ENCODE peak calls at places on chromosome 3, in six cellular contexts. N is germinal center; S is CD8-positive, alpha-beta memory T cell; F is GM20000; P is stimulated activated CD8-positive, alpha-beta memory T cell treated with anti-CD3 and anti-CD28 coated beads, Interleukin-7, amount 100 ng/mL, for 24 hours; Y is smooth muscle cell of the brain vasculature. J is an unnamed sample.

GRCh38 chr3:191246628-191247027 is 47.6 kb downstream of the OSTN start:
- DNase-seq in Y (no peak), P (no peak), F (no peak), N (no peak), S (no peak), J (no peak)

GRCh38 chr3:99376926-99377325 is 261.5 kb upstream of the COL8A1 start:
- DNase-seq in P (no peak), Y (no peak), S (no peak), N (no peak), F (no peak), J (no peak)

GRCh38 chr3:128242818-128243601 is 89.7 kb downstream of the EEFSEC start:
- DNase-seq in P (no peak), Y (no peak), N (no peak), F (no peak), S (no peak), J (no peak)

GRCh38 chr3:127802620-127803019 is 19.7 kb downstream of the MGLL start:
- DNase-seq in P (no peak), F (no peak), S (no peak), N (no peak), Y (no peak), J (no peak)

GRCh38 chr3:98600412-98601095 is 7.1 kb upstream of the CPOX start:
- DNase-seq in N (no peak), F (no peak), Y (no peak), S (no peak), P (no peak), J (no peak)

GRCh38 chr3:155149494-155149893 is 69.4 kb downstream of the MME start:
- DNase-seq in F (no peak), N (no peak), Y (no peak), P (no peak), S (no peak), J (no peak)

GRCh38 chr3:141412936-141413354 is 44.6 kb downstream of the ZBTB38 start:
- DNase-seq in P (no peak), S (no peak), Y (no peak), F (no peak), N (no peak), J (peak)

GRCh38 chr3:50321146-50321843 is 1.2 kb downstream of the HYAL2 start:
- DNase-seq in F (peak), S (peak), P (peak), Y (peak), N (peak), J (peak)

GRCh38 chr3:102745881-102746280 is 311.1 kb downstream of the ZPLD1 start:
- DNase-seq in P (no peak), Y (no peak), N (no peak), F (no peak), S (no peak), J (no peak)

GRCh38 chr3:119295816-119296484 is 1.8 kb downstream of the ARHGAP31 start:
- DNase-seq in S (no peak), N (peak), P (no peak), Y (no peak), F (peak), J (no peak)

GRCh38 chr3:41893977-41894376 is 67.9 kb downstream of the ULK4 start:
- DNase-seq in S (no peak), Y (peak), F (peak), N (peak), P (no peak), J (no peak)

GRCh38 chr3:197353867-197354180 is 55.4 kb upstream of the DLG1 start:
- DNase-seq in Y (no peak), S (no peak), F (no peak), P (no peak), N (no peak), J (no peak)

GRCh38 chr3:30347679-30348216 is 258.7 kb upstream of the TGFBR2 start:
- DNase-seq in Y (no peak), F (no peak), N (no peak), P (no peak), S (no peak), J (no peak)

GRCh38 chr3:185724761-185725160 is 100.1 kb downstream of the IGF2BP2 start:
- DNase-seq in P (no peak), N (no peak), S (no peak), F (no peak), Y (peak), J (no peak)

GRCh38 chr3:46105313-46105919 is 78.1 kb upstream of the XCR1 start:
- DNase-seq in S (no peak), Y (no peak), N (no peak), P (no peak), F (no peak), J (no peak)

GRCh38 chr3:133956333-133956732 is 60.7 kb upstream of the RAB6B start:
- DNase-seq in S (no peak), F (no peak), Y (no peak), N (no peak), P (no peak), J (no peak)

GRCh38 chr3:63523100-63523499 is 129.4 kb upstream of the SNTN start:
- DNase-seq in S (no peak), P (no peak), F (no peak), Y (no peak), N (no peak), J (no peak)

GRCh38 chr3:82509951-82510603 is 748.6 kb upstream of the GBE1 start:
- DNase-seq in S (no peak), N (no peak), F (no peak), P (no peak), Y (no peak), J (no peak)

GRCh38 chr3:36259580-36259979 is 120.7 kb upstream of the STAC start:
- DNase-seq in F (no peak), N (no peak), P (no peak), S (no peak), Y (no peak), J (no peak)

GRCh38 chr3:152264378-152264777 is 4.4 kb upstream of the MBNL1 start:
- DNase-seq in N (no peak), Y (no peak), S (no peak), P (no peak), F (no peak), J (no peak)

GRCh38 chr3:33426068-33426467 is 14.1 kb downstream of the UBP1 start:
- DNase-seq in S (no peak), P (no peak), Y (no peak), F (no peak), N (no peak), J (no peak)

GRCh38 chr3:102156426-102156825 is 278.4 kb upstream of the ZPLD1 start:
- DNase-seq in S (no peak), N (no peak), Y (peak), F (no peak), P (no peak), J (no peak)

GRCh38 chr3:13106308-13106970 is 33.2 kb upstream of the IQSEC1 start:
- DNase-seq in S (no peak), F (no peak), P (no peak), Y (no peak), N (no peak), J (no peak)